ENCODE peak calls at places on chromosomes 16 and 17, in seven cellular contexts. H, Z, R, M, W, K and Y are unnamed samples.
A peak's percentile ranks its signal among the peaks of the same experiment; 100 is the strongest.

GRCh38 chr16:64116151-64116550 is 1005.7 kb downstream of the CDH11 start:
- DNase-seq in H (no peak), K (no peak), Z (no peak), W (no peak), M (no peak), R (no peak), Y (no peak)

GRCh38 chr17:6554871-6555330 is 1.5 kb downstream of the PITPNM3 start:
- DNase-seq in K (no peak), R (no peak), M (no peak), Z (no peak), H (no peak), W (peak; percentile 42), Y (no peak)

GRCh38 chr17:18070861-18071340 is 16.8 kb upstream of the DRG2 start:
- DNase-seq in M (no peak), W (no peak), R (peak; percentile 61), H (peak; percentile 3), Z (peak; percentile 45), K (no peak), Y (no peak)

GRCh38 chr17:51260960-51261958 is 913 bp downstream of the UTP18 start:
- DNase-seq in R (no peak), Z (peak; percentile 27), H (no peak), K (no peak), M (no peak), W (peak; percentile 74), Y (no peak)

GRCh38 chr17:78995761-78996451 is 13.7 kb downstream of the CANT1 start:
- DNase-seq in M (no peak), K (no peak), R (no peak), W (peak; percentile 87), Z (no peak), H (no peak), Y (no peak)

GRCh38 chr17:72118588-72119279 is 2.1 kb upstream of the SOX9 start:
- DNase-seq in W (peak; percentile 75), K (peak; percentile 84), M (no peak), R (peak; percentile 88), H (peak; percentile 77), Z (peak; percentile 90), Y (no peak)

GRCh38 chr17:59124665-59125064 is 18.0 kb upstream of the TRIM37 start:
- DNase-seq in K (no peak), H (no peak), W (no peak), R (no peak), M (no peak), Z (no peak), Y (no peak)

GRCh38 chr16:2963611-2964415 is at the start of gene KREMEN2:
- DNase-seq in W (no peak), H (no peak), M (no peak), R (no peak), Z (no peak), K (peak; percentile 85), Y (no peak)

GRCh38 chr17:27548369-27548768 is 82.6 kb upstream of the LGALS9 start:
- DNase-seq in Z (no peak), R (no peak), M (no peak), K (no peak), W (no peak), H (no peak), Y (no peak)

GRCh38 chr16:27470567-27471431 is 68.8 kb downstream of the IL21R start:
- DNase-seq in R (peak; percentile 74), W (no peak), M (peak; percentile 36), H (peak; percentile 10), K (no peak), Z (peak; percentile 69), Y (no peak)

GRCh38 chr16:74466872-74467271 is 45.6 kb upstream of the CLEC18B start:
- DNase-seq in K (no peak), W (no peak), Z (no peak), R (no peak), M (no peak), H (no peak), Y (no peak)

GRCh38 chr17:56694825-56695224 is 101.3 kb downstream of the NOG start:
- DNase-seq in R (peak; percentile 86), K (no peak), Z (no peak), W (no peak), M (no peak), H (no peak), Y (no peak)

GRCh38 chr17:74192950-74193781 is 10.3 kb upstream of the RPL38 start:
- DNase-seq in M (no peak), H (no peak), Z (no peak), W (peak; percentile 43), R (no peak), K (peak; percentile 88), Y (no peak)

GRCh38 chr17:3657874-3658783 is 10.2 kb downstream of the TAX1BP3 start:
- DNase-seq in M (no peak), K (no peak), R (no peak), W (no peak), H (no peak), Z (no peak), Y (no peak)

GRCh38 chr17:40121191-40121885 is 433 bp upstream of the MSL1 start:
- DNase-seq in H (no peak), K (peak; percentile 61), Z (peak; percentile 67), M (no peak), W (no peak), R (peak; percentile 49), Y (no peak)

GRCh38 chr17:75834279-75834920 is 9.8 kb downstream of the UNC13D start:
- DNase-seq in H (no peak), W (no peak), M (no peak), K (no peak), R (no peak), Z (no peak), Y (no peak)

GRCh38 chr16:1102921-1103648 is 7.0 kb upstream of the C1QTNF8 start:
- DNase-seq in R (no peak), Z (peak; percentile 16), K (no peak), W (peak; percentile 69), M (no peak), H (no peak), Y (no peak)
- H3K4me3 ChIP-seq in R (no peak overlapping the region), Z (no peak overlapping the region), K (peak overlapping the region; percentile 28), W (peak overlapping the region; percentile 15), M (peak overlapping the region; percentile 58), H (no peak overlapping the region), Y (peak overlapping the region; percentile 36)

GRCh38 chr16:75836377-75837010 is 110.2 kb upstream of the CPHXL start:
- DNase-seq in R (no peak), Z (no peak), W (no peak), K (no peak), M (no peak), H (no peak), Y (no peak)
- H3K4me3 ChIP-seq in R (no peak overlapping the region), Z (no peak overlapping the region), W (no peak overlapping the region), K (no peak overlapping the region), M (no peak overlapping the region), H (no peak overlapping the region), Y (no peak overlapping the region)

GRCh38 chr17:30477083-30477757 is at the start of gene GOSR1:
- DNase-seq in K (peak; percentile 98), R (peak; percentile 95), Z (peak; percentile 97), M (peak; percentile 68), W (peak; percentile 96), H (peak; percentile 90), Y (peak; percentile 83)

GRCh38 chr17:30472238-30472890 is 4.8 kb upstream of the GOSR1 start:
- DNase-seq in R (no peak), Z (peak; percentile 28), K (no peak), H (no peak), M (no peak), W (no peak), Y (no peak)

GRCh38 chr17:30475206-30475605 is 2.0 kb upstream of the GOSR1 start:
- DNase-seq in W (no peak), R (no peak), M (no peak), H (no peak), K (no peak), Z (no peak), Y (no peak)

GRCh38 chr17:30477758-30478115 is 529 bp downstream of the GOSR1 start:
- DNase-seq in H (no peak), M (no peak), W (no peak), R (peak; percentile 19), K (peak; percentile 22), Z (peak; percentile 26), Y (no peak)

GRCh38 chr17:30476726-30477082 is 504 bp upstream of the GOSR1 start:
- DNase-seq in W (no peak), K (no peak), Z (peak; percentile 23), M (no peak), R (peak; percentile 7), H (no peak), Y (no peak)
- H3K4me3 ChIP-seq in W (peak overlapping the region; percentile 74), K (peak overlapping the region; percentile 77), Z (peak overlapping the region; percentile 88), M (peak overlapping the region; percentile 93), R (peak overlapping the region; percentile 70), H (peak overlapping the region; percentile 75), Y (peak overlapping the region; percentile 95)

DNA sequence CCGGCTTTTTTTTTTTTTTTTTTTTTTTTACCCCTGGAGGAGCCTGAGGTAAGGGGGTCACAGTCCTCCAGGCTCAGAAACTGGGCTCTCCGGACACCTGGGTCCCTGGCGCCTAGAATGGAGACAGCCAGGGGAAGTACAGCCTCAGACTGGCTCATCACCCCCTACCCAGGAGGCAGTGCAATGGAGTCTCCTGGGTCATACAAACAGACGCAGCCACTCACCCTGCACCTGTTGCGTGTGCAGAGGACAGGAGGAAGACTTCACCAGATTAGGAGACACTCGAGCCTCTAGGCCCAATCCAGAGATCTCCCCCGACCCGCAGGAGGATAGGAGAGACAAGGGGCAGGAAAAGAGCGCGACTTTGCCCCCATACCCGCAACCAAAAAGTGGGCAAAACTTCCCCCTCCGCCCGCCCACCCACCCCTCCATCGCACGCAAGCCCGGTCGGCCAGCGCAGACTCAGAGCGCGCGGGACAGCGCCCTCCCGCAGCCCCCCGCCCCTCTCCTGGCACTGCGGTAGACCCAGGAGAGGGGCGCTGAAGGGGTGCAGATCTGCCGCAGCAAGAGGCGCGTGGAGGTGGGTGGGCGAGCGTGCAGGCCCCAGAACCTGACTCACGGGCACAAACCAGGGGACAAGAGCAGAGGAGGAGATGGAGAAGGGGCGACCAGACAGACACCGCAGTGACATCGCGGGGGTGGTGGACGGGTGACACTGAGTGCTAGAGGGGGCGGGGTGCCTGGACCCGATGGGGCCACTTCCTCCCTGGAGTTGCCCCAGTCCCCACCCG is 900 bp downstream of the HAP1 start:
- DNase-seq in M (no peak), Z (no peak), W (no peak), K (no peak), H (no peak), R (no peak), Y (no peak)
- H3K4me3 ChIP-seq in M (peak overlapping the region; percentile 69), Z (no peak overlapping the region), W (peak overlapping the region; percentile 28), K (peak overlapping the region; percentile 57), H (no peak overlapping the region), R (peak overlapping the region; percentile 35), Y (no peak overlapping the region)